ENCODE peak calls at places on chromosomes 4 and X, in seven cellular contexts. F, O, H, M, Y, D and K are unnamed samples.

GRCh38 chrX:139831689-139832456 is 101.0 kb downstream of the ATP11C start:
- DNase-seq in F (peak; percentile 15), O (no peak), H (no peak), M (peak; percentile 18), Y (peak; percentile 21), D (peak; percentile 33), K (no peak)

GRCh38 chr4:55636622-55636999 is 513 bp upstream of the NMU start:
- DNase-seq in F (no peak), O (no peak), H (no peak), M (no peak), Y (no peak), D (no peak), K (no peak)

GRCh38 chr4:141642711-141643110 is 6.3 kb downstream of the IL15 start:
- DNase-seq in F (peak; percentile 37), O (no peak), H (no peak), M (no peak), Y (no peak), D (peak; percentile 34), K (no peak)

GRCh38 chr4:34281826-34282225 is 1962.5 kb downstream of the ARAP2 start:
- DNase-seq in F (no peak), O (no peak), H (no peak), M (no peak), Y (no peak), D (no peak), K (no peak)

GRCh38 chrX:131288188-131288587 is 918 bp downstream of the IGSF1 start:
- DNase-seq in F (no peak), O (no peak), H (no peak), M (no peak), Y (no peak), D (no peak), K (no peak)

GRCh38 chrX:40146471-40147398 is 49.0 kb upstream of the BCOR start:
- DNase-seq in F (no peak), O (no peak), H (no peak), M (no peak), Y (peak; percentile 60), D (no peak), K (no peak)

GRCh38 chr4:80266267-80266901 is at the start of gene FGF5:
- DNase-seq in F (peak; percentile 90), O (no peak), H (peak; percentile 22), M (peak; percentile 38), Y (peak; percentile 46), D (no peak), K (no peak)

GRCh38 chrX:9942086-9942485 is 25.1 kb upstream of the CLDN34 start:
- DNase-seq in F (no peak), O (no peak), H (no peak), M (no peak), Y (no peak), D (no peak), K (no peak)

GRCh38 chrX:14030248-14030592 is 528 bp upstream of the GEMIN8 start:
- DNase-seq in F (peak; percentile 46), O (no peak), H (no peak), M (no peak), Y (no peak), D (no peak), K (no peak)

GRCh38 chr4:82864336-82865001 is 26.5 kb downstream of the SEC31A start:
- DNase-seq in F (no peak), O (no peak), H (no peak), M (no peak), Y (no peak), D (no peak), K (no peak)

GRCh38 chr4:5386921-5387320 is 321.4 kb downstream of the EVC2 start:
- DNase-seq in F (no peak), O (no peak), H (no peak), M (no peak), Y (no peak), D (no peak), K (no peak)

GRCh38 chrX:31092476-31092875 is 20.6 kb upstream of the FTHL17 start:
- DNase-seq in F (peak; percentile 20), O (no peak), H (no peak), M (no peak), Y (no peak), D (no peak), K (no peak)

GRCh38 chrX:67893931-67894330 is 350.1 kb downstream of the AR start:
- DNase-seq in F (peak; percentile 1), O (no peak), H (no peak), M (no peak), Y (no peak), D (peak; percentile 4), K (no peak)

GRCh38 chr4:25767877-25768475 is 94.8 kb downstream of the SEL1L3 start:
- DNase-seq in F (peak; percentile 43), O (no peak), H (peak; percentile 53), M (peak; percentile 31), Y (peak; percentile 18), D (peak; percentile 66), K (no peak)

GRCh38 chr4:25844957-25845712 is 17.7 kb downstream of the SEL1L3 start:
- DNase-seq in F (no peak), O (no peak), H (no peak), M (no peak), Y (no peak), D (no peak), K (no peak)

DNA sequence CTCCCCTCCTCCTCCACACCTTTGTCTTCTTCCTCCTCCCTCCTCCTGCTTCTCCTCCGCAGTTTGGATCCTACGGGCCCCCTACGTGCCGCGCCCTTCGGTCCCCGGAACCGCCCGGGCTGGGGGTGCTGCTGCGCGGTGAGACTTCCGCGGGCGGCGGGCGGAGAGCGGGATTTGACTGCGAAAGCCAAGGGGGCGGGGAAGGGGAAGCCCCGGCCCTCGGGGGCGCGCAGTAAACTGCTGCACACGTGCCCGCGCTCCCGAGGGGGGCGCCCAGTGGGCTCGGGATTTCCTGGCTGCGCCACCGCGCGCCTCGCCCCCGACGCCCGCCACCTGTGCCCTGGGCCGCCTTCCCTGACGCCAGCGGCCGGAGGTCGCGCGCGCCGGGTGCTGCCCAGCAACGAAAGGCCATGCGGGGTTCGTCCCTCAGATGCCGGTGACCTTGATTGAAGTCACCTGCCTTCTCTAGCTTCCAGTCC is 3.3 kb upstream of the NKX3-2 start:
- DNase-seq in F (no peak), O (no peak), H (no peak), M (no peak), Y (no peak), D (no peak), K (no peak)
- H3K4me1 ChIP-seq in F (peaks cover 16% of the 10 kb centered on the region), O (peaks cover 22% of the 10 kb centered on the region), H (peaks cover 7% of the 10 kb centered on the region), M (peaks cover 46% of the 10 kb centered on the region), Y (no peaks in the 10 kb centered on the region), D (no peaks in the 10 kb centered on the region), K (peaks cover 44% of the 10 kb centered on the region)

GRCh38 chr4:38693531-38693930 is 29.5 kb downstream of the KLF3 start:
- DNase-seq in F (no peak), O (no peak), H (no peak), M (no peak), Y (no peak), D (no peak), K (no peak)

GRCh38 chr4:38694330-38694729 is 30.3 kb downstream of the KLF3 start:
- DNase-seq in F (no peak), O (no peak), H (no peak), M (no peak), Y (no peak), D (no peak), K (no peak)

GRCh38 chr4:38692421-38692820 is 28.4 kb downstream of the KLF3 start:
- DNase-seq in F (no peak), O (no peak), H (no peak), M (no peak), Y (no peak), D (no peak), K (no peak)

GRCh38 chr4:38688676-38689355 is 24.8 kb downstream of the KLF3 start:
- DNase-seq in F (no peak), O (no peak), H (peak; percentile 33), M (no peak), Y (no peak), D (no peak), K (no peak)

DNA sequence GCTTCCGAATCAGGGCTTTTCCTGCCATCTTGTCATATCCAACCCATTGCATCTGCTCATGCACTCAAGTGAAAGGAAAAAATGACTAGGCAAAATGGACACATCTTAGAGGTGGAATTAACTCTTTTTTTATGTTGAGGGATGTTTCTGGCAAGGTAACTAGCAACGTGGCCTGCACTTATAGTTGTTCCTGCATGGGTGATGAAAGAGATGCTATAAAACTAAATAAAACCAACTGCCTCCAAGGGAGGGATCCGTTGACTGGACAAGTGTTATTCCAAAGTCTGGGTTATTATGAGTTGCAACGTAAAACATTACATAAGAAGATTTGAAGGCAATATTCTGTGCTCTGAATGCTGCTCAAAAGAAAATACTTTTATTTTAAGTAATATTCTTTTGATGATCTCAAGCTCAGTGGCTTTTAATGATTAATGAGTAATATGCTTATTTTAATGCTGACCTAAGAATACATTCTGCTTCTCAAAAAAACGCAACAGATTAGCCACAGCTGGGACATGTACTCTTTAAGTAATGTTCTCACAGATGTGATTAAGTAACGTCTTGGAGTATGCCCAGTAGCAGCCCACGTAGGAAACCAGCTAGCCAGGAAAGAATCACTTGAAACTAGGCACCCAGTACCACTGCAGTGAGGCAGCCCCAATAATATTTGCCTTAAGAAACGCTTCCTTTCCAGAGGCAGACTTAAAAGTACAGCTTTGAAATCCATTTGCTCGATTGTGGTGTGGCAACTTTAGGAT is 27.4 kb downstream of the KLF3 start:
- DNase-seq in F (no peak), O (no peak), H (no peak), M (no peak), Y (peak; percentile 45), D (no peak), K (no peak)
- H3K4me1 ChIP-seq in F (no peaks in the 10 kb centered on the region), O (peaks cover 20% of the 10 kb centered on the region), H (peaks cover 8% of the 10 kb centered on the region), M (peaks cover 57% of the 10 kb centered on the region), Y (no peaks in the 10 kb centered on the region), D (no peaks in the 10 kb centered on the region), K (peaks cover 21% of the 10 kb centered on the region)

GRCh38 chr4:99645036-99645435 is 12.6 kb downstream of the C4orf54 start:
- DNase-seq in F (no peak), O (no peak), H (no peak), M (no peak), Y (no peak), D (no peak), K (no peak)
- H3K4me1 ChIP-seq in F (no peaks in the 10 kb centered on the region), O (no peaks in the 10 kb centered on the region), H (no peaks in the 10 kb centered on the region), M (peaks cover 28% of the 10 kb centered on the region), Y (no peaks in the 10 kb centered on the region), D (no peaks in the 10 kb centered on the region), K (peaks cover 8% of the 10 kb centered on the region)

GRCh38 chr4:37770016-37770415 is 56.5 kb upstream of the PGM2 start:
- DNase-seq in F (no peak), O (no peak), H (no peak), M (no peak), Y (no peak), D (no peak), K (no peak)

GRCh38 chr4:37765741-37766140 is 60.7 kb upstream of the PGM2 start:
- DNase-seq in F (no peak), O (no peak), H (no peak), M (no peak), Y (no peak), D (no peak), K (no peak)

GRCh38 chr4:37767546-37767945 is 58.9 kb upstream of the PGM2 start:
- DNase-seq in F (peak; percentile 72), O (no peak), H (peak; percentile 61), M (peak; percentile 76), Y (peak; percentile 37), D (no peak), K (no peak)

GRCh38 chr4:37769590-37769989 is 56.9 kb upstream of the PGM2 start:
- DNase-seq in F (no peak), O (no peak), H (no peak), M (no peak), Y (no peak), D (no peak), K (no peak)

DNA sequence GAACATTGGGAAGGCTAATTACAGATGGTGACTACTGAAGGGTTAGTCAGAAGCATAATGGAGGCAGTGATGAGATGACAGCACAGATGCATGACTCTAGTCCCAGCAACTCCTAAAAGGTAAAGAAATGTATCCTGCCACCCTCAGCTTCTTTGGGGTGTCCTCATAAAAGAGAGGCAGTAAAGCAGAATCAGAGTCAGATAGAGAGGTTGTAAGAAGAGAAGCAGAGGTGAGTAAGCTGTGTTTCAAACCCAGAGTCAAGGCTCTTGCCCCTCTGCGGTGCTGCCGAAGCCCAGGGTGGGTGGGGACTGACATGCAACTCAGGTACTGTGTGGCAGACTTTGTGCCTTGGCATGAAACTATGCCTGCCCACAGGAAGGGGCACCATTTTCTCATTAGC is 59.5 kb upstream of the PGM2 start:
- DNase-seq in F (no peak), O (no peak), H (no peak), M (no peak), Y (no peak), D (no peak), K (no peak)
- H3K4me1 ChIP-seq in F (peaks cover 3% of the 10 kb centered on the region), O (no peaks in the 10 kb centered on the region), H (no peaks in the 10 kb centered on the region), M (no peaks in the 10 kb centered on the region), Y (no peaks in the 10 kb centered on the region), D (no peaks in the 10 kb centered on the region), K (no peaks in the 10 kb centered on the region)